ENCODE peak calls at places on chromosomes 6 and 20, in five cellular contexts. Q is endodermal cell, O is mucosa of descending colon, D is GM12865, C is kidney. N is an unnamed sample.

GRCh38 chr6:10400330-10400729 is 14.5 kb downstream of the TFAP2A start:
- DNase-seq in O (no peak), C (no peak), Q (peak; percentile 51), D (no peak), N (no peak)

GRCh38 chr20:31670371-31671228 is 32.9 kb downstream of the COX4I2 start:
- DNase-seq in O (peak; percentile 71), D (no peak), C (peak; percentile 78), Q (no peak), N (no peak)

GRCh38 chr6:36682328-36683144 is 4.0 kb downstream of the CDKN1A start:
- DNase-seq in C (peak; percentile 89), Q (no peak), D (peak; percentile 88), O (peak; percentile 82), N (no peak)

GRCh38 chr6:40477246-40478126 is 109.7 kb downstream of the LRFN2 start:
- DNase-seq in Q (peak; percentile 88), D (peak; percentile 4), O (peak; percentile 2), C (no peak), N (no peak)

GRCh38 chr6:136772685-136773472 is 19.4 kb downstream of the MAP3K5 start:
- DNase-seq in C (peak; percentile 83), Q (peak; percentile 73), D (peak; percentile 94), O (no peak), N (no peak)

GRCh38 chr6:14263881-14264424 is 146.4 kb downstream of the CD83 start:
- DNase-seq in Q (no peak), O (no peak), D (no peak), C (no peak), N (no peak)

GRCh38 chr20:45111799-45112471 is 3.0 kb downstream of the WFDC5 start:
- DNase-seq in D (peak; percentile 18), O (no peak), Q (peak; percentile 80), C (no peak), N (peak; percentile 24)

GRCh38 chr20:13200767-13201500 is 20.1 kb upstream of the ISM1 start:
- DNase-seq in C (no peak), Q (peak; percentile 67), O (no peak), D (no peak), N (no peak)

GRCh38 chr6:123589973-123590372 is 46.8 kb downstream of the TRDN start:
- DNase-seq in O (no peak), Q (no peak), C (no peak), D (no peak), N (no peak)

GRCh38 chr6:150894935-150895686 is 29.6 kb downstream of the MTHFD1L start:
- DNase-seq in D (peak; percentile 87), O (no peak), C (no peak), Q (no peak), N (no peak)

GRCh38 chr6:148743476-148743875 is 3.4 kb upstream of the UST start:
- DNase-seq in Q (no peak), D (no peak), C (no peak), O (no peak), N (no peak)

GRCh38 chr20:5696011-5696559 is 54.1 kb upstream of the SHLD1 start:
- DNase-seq in O (peak; percentile 35), C (no peak), D (no peak), Q (no peak), N (peak; percentile 96)

GRCh38 chr20:44151621-44152416 is 35.2 kb downstream of the JPH2 start:
- DNase-seq in Q (no peak), O (no peak), D (no peak), C (no peak), N (no peak)

GRCh38 chr6:169391473-169392071 is 137.9 kb upstream of the THBS2 start:
- DNase-seq in Q (no peak), C (no peak), D (no peak), O (no peak), N (peak; percentile 8)

GRCh38 chr6:121492536-121492935 is 57.1 kb downstream of the GJA1 start:
- DNase-seq in Q (no peak), D (no peak), O (no peak), C (no peak), N (peak; percentile 30)

GRCh38 chr6:151370509-151371078 is 20.8 kb downstream of the ZBTB2 start:
- DNase-seq in C (no peak), O (no peak), Q (peak; percentile 53), D (no peak), N (peak; percentile 43)

GRCh38 chr6:4055420-4056041 is 23.4 kb downstream of the FAM217A start:
- DNase-seq in C (no peak), O (peak; percentile 66), D (no peak), Q (no peak), N (peak; percentile 82)

GRCh38 chr6:40438556-40438955 is 148.6 kb downstream of the LRFN2 start:
- DNase-seq in C (no peak), O (no peak), Q (no peak), D (no peak), N (no peak)

GRCh38 chr20:62685781-62686555 is 22.7 kb upstream of the NTSR1 start:
- DNase-seq in Q (peak; percentile 61), O (peak; percentile 67), C (no peak), D (peak; percentile 9), N (no peak)

GRCh38 chr6:151374024-151374423 is 17.3 kb downstream of the ZBTB2 start:
- DNase-seq in C (no peak), Q (peak; percentile 71), O (no peak), D (no peak), N (peak; percentile 26)

GRCh38 chr20:54556406-54556805 is 81.0 kb downstream of the DOK5 start:
- DNase-seq in D (no peak), C (no peak), Q (no peak), O (no peak), N (no peak)

GRCh38 chr20:54555150-54555549 is 79.8 kb downstream of the DOK5 start:
- DNase-seq in D (no peak), C (no peak), Q (no peak), O (no peak), N (no peak)

GRCh38 chr20:54559890-54560289 is 84.5 kb downstream of the DOK5 start:
- DNase-seq in C (no peak), Q (no peak), D (no peak), O (no peak), N (no peak)

GRCh38 chr20:54560357-54560756 is 85.0 kb downstream of the DOK5 start:
- DNase-seq in C (no peak), Q (no peak), O (no peak), D (no peak), N (peak; percentile 33)

DNA sequence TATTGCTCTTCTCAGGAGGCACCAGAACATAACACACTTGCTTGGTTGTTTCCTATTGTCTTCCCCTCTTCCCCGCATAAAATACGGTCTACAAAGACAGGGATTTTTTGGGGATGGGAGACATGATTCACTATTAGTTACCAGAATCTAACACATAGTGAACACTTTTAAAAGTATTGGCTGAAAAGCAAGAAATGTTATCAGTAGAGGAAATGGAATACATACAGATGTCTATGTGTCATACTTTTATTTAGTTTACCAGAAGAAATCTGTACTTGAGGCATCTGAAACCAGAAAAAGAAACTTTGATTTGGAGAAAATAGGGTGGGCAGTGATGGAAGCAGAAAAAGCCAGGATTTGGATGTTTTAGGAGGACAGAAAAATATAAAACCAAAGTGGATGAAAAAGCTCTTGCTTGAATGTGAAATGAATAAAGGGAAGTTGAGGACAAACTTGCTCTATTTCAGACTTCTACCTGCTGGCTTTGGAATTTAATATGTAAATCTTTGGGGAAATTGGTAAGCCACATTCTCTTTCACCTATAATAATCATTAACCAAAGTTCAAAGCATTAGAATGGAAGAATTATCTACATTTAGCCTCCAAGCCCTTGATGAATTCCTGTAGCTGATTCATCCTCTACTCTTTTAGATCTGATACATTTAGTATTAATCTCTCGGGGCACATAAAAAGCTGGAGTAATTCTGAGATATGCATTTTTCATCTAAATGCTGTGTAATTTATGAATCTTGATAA is 82.6 kb downstream of the DOK5 start:
- DNase-seq in C (no peak), Q (no peak), O (no peak), D (no peak), N (peak; percentile 63)
- H3K4me3 ChIP-seq in C (no peak overlapping the region), Q (no peak overlapping the region), O (no peak overlapping the region), D (no peak overlapping the region), N (peak overlapping the region; percentile 2)

DNA sequence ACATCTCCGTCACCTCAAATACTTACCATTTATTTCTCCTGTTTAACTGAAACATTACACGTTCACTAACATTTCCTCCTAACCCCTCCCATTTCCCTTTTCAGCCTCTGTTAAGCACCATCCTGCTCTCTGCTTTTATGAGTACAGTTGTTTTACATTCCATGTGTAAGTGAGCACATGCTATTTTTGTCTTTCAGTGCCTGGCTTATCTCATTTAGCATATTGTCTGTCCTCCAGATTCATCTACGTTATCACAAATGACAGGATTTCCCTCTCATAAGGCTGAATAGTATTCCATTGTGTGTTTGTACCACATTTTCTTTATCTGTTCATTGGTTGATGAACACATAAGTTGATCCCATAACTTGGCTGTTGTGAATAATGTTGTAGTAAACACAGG is 22.7 kb downstream of the TAF11 start:
- DNase-seq in C (no peak), D (no peak), Q (no peak), O (no peak), N (peak; percentile 60)
- TF ChIP-seq CTCF in C (no peak), D (no peak), Q (no peak), O (no peak), N (no peak)

GRCh38 chr6:157203312-157203744 is 120.0 kb downstream of the TMEM242 start:
- DNase-seq in D (peak; percentile 90), O (no peak), C (peak; percentile 28), Q (no peak), N (no peak)
- H3K4me3 ChIP-seq in D (no peak overlapping the region), O (no peak overlapping the region), C (no peak overlapping the region), Q (no peak overlapping the region), N (no peak overlapping the region)

GRCh38 chr6:96537726-96538125 is 16.1 kb downstream of the UFL1 start:
- DNase-seq in C (no peak), O (no peak), D (no peak), Q (no peak), N (no peak)

GRCh38 chr6:96547654-96548053 is 15.3 kb upstream of the FHL5 start:
- DNase-seq in Q (no peak), D (no peak), C (no peak), O (no peak), N (no peak)

GRCh38 chr6:96545882-96546281 is 17.0 kb upstream of the FHL5 start:
- DNase-seq in D (no peak), Q (no peak), C (no peak), O (no peak), N (no peak)

DNA sequence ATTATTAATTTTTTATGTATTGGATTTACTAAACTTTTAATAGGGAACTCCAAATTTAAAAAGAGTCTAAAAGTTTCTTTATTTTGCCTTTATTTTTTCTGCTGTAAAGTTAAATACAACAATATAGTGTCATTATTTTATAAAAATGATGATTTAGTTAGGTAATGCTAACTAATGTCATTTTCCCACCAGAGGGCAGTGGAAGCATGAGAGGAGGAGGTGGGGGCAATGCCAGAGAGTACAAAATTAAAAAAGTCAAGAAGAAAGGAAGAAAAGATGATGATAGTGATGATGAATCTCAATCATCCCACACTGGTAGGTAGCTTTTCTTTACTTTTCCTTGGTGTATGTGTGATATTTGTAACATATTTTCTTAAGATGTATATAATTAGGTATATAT is 20.2 kb upstream of the FHL5 start:
- DNase-seq in Q (no peak), O (no peak), C (no peak), D (peak; percentile 19), N (peak; percentile 15)
- TF ChIP-seq CTCF in Q (peak; percentile 76), O (no peak), C (no peak), D (peak; percentile 26), N (peak; percentile 43)